ENCODE peak calls at places on chromosomes 5 and 9, in six cellular contexts. P, C, L, S, Q and H are unnamed samples.

GRCh38 chr9:89325733-89326132 is 7.4 kb downstream of the SECISBP2 start:
- DNase-seq in S (no peak), Q (no peak), P (no peak), C (no peak), L (no peak), H (no peak)

GRCh38 chr5:4981612-4982011 is 158.5 kb upstream of the ADAMTS16 start:
- DNase-seq in L (no peak), Q (no peak), C (no peak), P (no peak), S (no peak), H (no peak)

GRCh38 chr5:127192836-127193341 is 97.7 kb upstream of the MEGF10 start:
- DNase-seq in P (no peak), C (no peak), L (no peak), Q (no peak), S (no peak), H (no peak)

GRCh38 chr9:128007566-128008138 is 26.9 kb upstream of the EEIG1 start:
- DNase-seq in C (peak), L (no peak), S (peak), P (no peak), Q (peak), H (peak)

GRCh38 chr9:34501889-34502425 is 20.8 kb downstream of the ENHO start:
- DNase-seq in Q (no peak), L (peak), C (no peak), P (no peak), S (peak), H (no peak)

GRCh38 chr5:9160747-9161146 is 385.1 kb downstream of the SEMA5A start:
- DNase-seq in P (no peak), S (no peak), C (no peak), Q (no peak), L (no peak), H (no peak)

GRCh38 chr5:59598547-59598874 is 295.0 kb downstream of the PDE4D start:
- DNase-seq in C (no peak), Q (no peak), S (no peak), P (no peak), L (no peak), H (no peak)

GRCh38 chr5:74492230-74492629 is 148.3 kb downstream of the ENC1 start:
- DNase-seq in C (no peak), S (no peak), P (no peak), Q (no peak), L (no peak), H (no peak)

GRCh38 chr9:14752271-14752670 is 29.7 kb upstream of the CER1 start:
- DNase-seq in L (no peak), P (no peak), C (no peak), S (no peak), Q (no peak), H (no peak)

GRCh38 chr5:84113246-84114118 is 271.2 kb downstream of the EDIL3 start:
- DNase-seq in S (no peak), C (no peak), L (no peak), P (no peak), Q (no peak), H (no peak)

GRCh38 chr5:179152941-179153340 is 92.8 kb downstream of the ZNF354C start:
- DNase-seq in S (no peak), L (no peak), P (no peak), C (no peak), Q (no peak), H (no peak)

GRCh38 chr9:136619742-136620440 is 42.8 kb upstream of the EGFL7 start:
- DNase-seq in C (no peak), Q (no peak), L (no peak), S (peak), P (no peak), H (no peak)

GRCh38 chr5:32991416-32991805 is 280.3 kb downstream of the NPR3 start:
- DNase-seq in P (no peak), Q (no peak), S (no peak), L (no peak), C (no peak), H (no peak)

GRCh38 chr5:60372786-60373185 is 327.2 kb downstream of the DEPDC1B start:
- DNase-seq in P (no peak), Q (no peak), S (no peak), C (no peak), L (no peak), H (no peak)

GRCh38 chr5:65356274-65356673 is 125.4 kb downstream of the ADAMTS6 start:
- DNase-seq in P (no peak), Q (no peak), C (no peak), S (no peak), L (no peak), H (no peak)

GRCh38 chr9:95383198-95383673 is 65.7 kb upstream of the FANCC start:
- DNase-seq in C (peak), L (no peak), S (no peak), Q (no peak), P (peak), H (no peak)

GRCh38 chr5:128224336-128224735 is 140.8 kb downstream of the SLC12A2 start:
- DNase-seq in P (no peak), C (no peak), Q (no peak), L (no peak), S (no peak), H (no peak)

GRCh38 chr5:103098993-103099392 is 20.9 kb downstream of the GIN1 start:
- DNase-seq in C (no peak), Q (no peak), P (no peak), S (no peak), L (no peak), H (no peak)

GRCh38 chr9:32294051-32294600 is 90.3 kb upstream of the ACO1 start:
- DNase-seq in Q (no peak), C (no peak), P (no peak), L (no peak), S (no peak), H (no peak)

GRCh38 chr5:15645776-15646175 is 145.8 kb downstream of the FBXL7 start:
- DNase-seq in L (no peak), C (no peak), P (no peak), Q (no peak), S (no peak), H (no peak)

GRCh38 chr9:125749951-125750655 is 2.9 kb downstream of the PBX3 start:
- DNase-seq in P (no peak), L (no peak), Q (no peak), C (no peak), S (no peak), H (no peak)

GRCh38 chr9:133735894-133736293 is 2.3 kb downstream of the SARDH start:
- DNase-seq in P (no peak), C (no peak), Q (no peak), S (no peak), L (no peak), H (no peak)

GRCh38 chr9:95014917-95015316 is 288.4 kb downstream of the AOPEP start:
- DNase-seq in L (no peak), S (no peak), C (no peak), Q (no peak), P (no peak), H (no peak)

GRCh38 chr5:50807661-50808060 is 141.2 kb downstream of the PARP8 start:
- DNase-seq in P (no peak), S (no peak), C (no peak), Q (no peak), L (no peak), H (no peak)

GRCh38 chr5:73981696-73982095 is 355.7 kb downstream of the ARHGEF28 start:
- DNase-seq in Q (no peak), C (no peak), S (no peak), L (no peak), P (no peak), H (no peak)